ENCODE peak calls at places on chromosomes 2 and 18, in ten cellular contexts. F is Ammon's horn, B is memory B cell, Q is lung, J is H1, Z is GF-D8, T is SW 1271, U is AG08395, V is epithelial cell of proximal tubule, W is Kasumi-1. R is an unnamed sample.

GRCh38 chr18:27057459-27058302 is 127.4 kb downstream of the CHST9 start:
- DNase-seq in W (no peak), F (peak), J (no peak), Z (no peak), Q (no peak), B (no peak), T (no peak), V (no peak), U (no peak), R (peak)

GRCh38 chr18:43587538-43588153 is 310.4 kb upstream of the SYT4 start:
- DNase-seq in T (peak), V (no peak), Q (no peak), U (peak), J (no peak), B (no peak), W (peak), F (peak), Z (no peak), R (no peak)

GRCh38 chr2:22124003-22124402 is 1000.2 kb downstream of the TDRD15 start:
- DNase-seq in B (no peak), V (no peak), Q (no peak), F (no peak), Z (no peak), J (no peak), W (no peak), T (no peak), U (no peak), R (no peak)

GRCh38 chr18:46019956-46020355 is 52.1 kb downstream of the PSTPIP2 start:
- DNase-seq in W (no peak), U (peak), J (no peak), Q (no peak), Z (no peak), B (no peak), T (no peak), V (no peak), F (no peak), R (no peak)

GRCh38 chr18:54875063-54875462 is 46.8 kb downstream of the RAB27B start:
- DNase-seq in T (no peak), U (no peak), V (no peak), W (no peak), J (no peak), B (no peak), F (no peak), Z (no peak), Q (no peak), R (no peak)

GRCh38 chr18:46621871-46622270 is 35.1 kb downstream of the LOXHD1 start:
- DNase-seq in W (no peak), Q (no peak), U (no peak), J (no peak), T (no peak), F (no peak), B (no peak), V (no peak), Z (no peak), R (no peak)

GRCh38 chr18:13611058-13611615 is 115.2 kb downstream of the FAM210A start:
- DNase-seq in Q (no peak), T (no peak), B (peak), U (peak), W (no peak), V (no peak), F (peak), Z (no peak), J (no peak), R (no peak)

GRCh38 chr2:239903803-239904202 is 121.3 kb downstream of the NDUFA10 start:
- DNase-seq in T (no peak), U (no peak), J (no peak), Z (no peak), B (no peak), F (no peak), V (no peak), Q (peak), W (no peak), R (no peak)

GRCh38 chr2:64988420-64989125 is 626 bp upstream of the SLC1A4 start:
- DNase-seq in B (peak), F (peak), Q (peak), T (peak), Z (no peak), W (peak), V (no peak), J (no peak), U (no peak), R (peak)

GRCh38 chr2:73983322-73984202 is 1.1 kb upstream of the TET3 start:
- DNase-seq in T (peak), J (no peak), Z (no peak), F (no peak), W (peak), U (no peak), Q (peak), B (peak), V (no peak), R (no peak)

GRCh38 chr2:164073053-164073757 is 337.4 kb upstream of the FIGN start:
- DNase-seq in V (no peak), T (no peak), F (no peak), U (peak), J (no peak), W (no peak), B (no peak), Z (no peak), Q (no peak), R (no peak)

GRCh38 chr2:71618327-71619113 is 165.2 kb downstream of the DYSF start:
- DNase-seq in V (no peak), Q (peak), J (no peak), B (peak), F (no peak), T (peak), W (no peak), U (no peak), Z (no peak), R (no peak)

GRCh38 chr2:216649573-216649972 is 16.4 kb downstream of the IGFBP2 start:
- DNase-seq in F (no peak), J (no peak), U (no peak), Q (no peak), B (no peak), V (no peak), Z (no peak), T (no peak), W (no peak), R (no peak)

R was measured in posterior cingulate gyrus.